ENCODE peak calls at places on chromosomes 5 and 9, in six cellular contexts. J, O, R, A, G and E are unnamed samples.

GRCh38 chr9:13330396-13331004 is 51.0 kb upstream of the MPDZ start:
- DNase-seq in J (peak), O (no peak), R (no peak), A (no peak), G (no peak), E (no peak)

GRCh38 chr5:127561254-127561653 is 43.8 kb downstream of the PRRC1 start:
- DNase-seq in J (no peak), O (no peak), R (no peak), A (no peak), G (no peak), E (no peak)

GRCh38 chr9:134707031-134707680 is 65.6 kb downstream of the COL5A1 start:
- DNase-seq in J (peak), O (no peak), R (peak), A (peak), G (peak), E (no peak)

GRCh38 chr9:71681708-71682268 is 86.5 kb downstream of the CEMIP2 start:
- DNase-seq in J (peak), O (no peak), R (peak), A (no peak), G (peak), E (no peak)

GRCh38 chr5:159463590-159464321 is 133.5 kb upstream of the IL12B start:
- DNase-seq in J (no peak), O (no peak), R (no peak), A (peak), G (peak), E (no peak)

GRCh38 chr5:37283214-37283820 is 34.1 kb upstream of the CPLANE1 start:
- DNase-seq in J (no peak), O (no peak), R (no peak), A (no peak), G (no peak), E (no peak)

GRCh38 chr5:106543330-106543729 is 1127.4 kb downstream of the EFNA5 start:
- DNase-seq in J (no peak), O (no peak), R (no peak), A (no peak), G (no peak), E (no peak)

GRCh38 chr5:143576721-143577484 is 173.4 kb upstream of the NR3C1 start:
- DNase-seq in J (no peak), O (no peak), R (no peak), A (no peak), G (peak), E (no peak)

GRCh38 chr9:126902160-126902559 is 12.4 kb upstream of the RALGPS1 start:
- DNase-seq in J (no peak), O (no peak), R (no peak), A (no peak), G (no peak), E (no peak)

GRCh38 chr5:142740474-142740873 is 29.7 kb upstream of the ARHGAP26 start:
- DNase-seq in J (no peak), O (no peak), R (no peak), A (peak), G (no peak), E (no peak)

GRCh38 chr9:16510506-16510905 is 360.0 kb downstream of the BNC2 start:
- DNase-seq in J (no peak), O (no peak), R (no peak), A (no peak), G (no peak), E (no peak)

GRCh38 chr5:120446068-120446492 is 18.0 kb upstream of the PRR16 start:
- DNase-seq in J (no peak), O (no peak), R (no peak), A (no peak), G (peak), E (no peak)

GRCh38 chr9:87540444-87541105 is 42.9 kb downstream of the DAPK1 start:
- DNase-seq in J (no peak), O (no peak), R (no peak), A (no peak), G (no peak), E (no peak)

GRCh38 chr9:93060746-93061259 is 2.3 kb downstream of the SUSD3 start:
- DNase-seq in J (no peak), O (no peak), R (no peak), A (no peak), G (no peak), E (no peak)

GRCh38 chr9:12272471-12273072 is 420.6 kb upstream of the TYRP1 start:
- DNase-seq in J (peak), O (no peak), R (no peak), A (no peak), G (peak), E (no peak)

DNA sequence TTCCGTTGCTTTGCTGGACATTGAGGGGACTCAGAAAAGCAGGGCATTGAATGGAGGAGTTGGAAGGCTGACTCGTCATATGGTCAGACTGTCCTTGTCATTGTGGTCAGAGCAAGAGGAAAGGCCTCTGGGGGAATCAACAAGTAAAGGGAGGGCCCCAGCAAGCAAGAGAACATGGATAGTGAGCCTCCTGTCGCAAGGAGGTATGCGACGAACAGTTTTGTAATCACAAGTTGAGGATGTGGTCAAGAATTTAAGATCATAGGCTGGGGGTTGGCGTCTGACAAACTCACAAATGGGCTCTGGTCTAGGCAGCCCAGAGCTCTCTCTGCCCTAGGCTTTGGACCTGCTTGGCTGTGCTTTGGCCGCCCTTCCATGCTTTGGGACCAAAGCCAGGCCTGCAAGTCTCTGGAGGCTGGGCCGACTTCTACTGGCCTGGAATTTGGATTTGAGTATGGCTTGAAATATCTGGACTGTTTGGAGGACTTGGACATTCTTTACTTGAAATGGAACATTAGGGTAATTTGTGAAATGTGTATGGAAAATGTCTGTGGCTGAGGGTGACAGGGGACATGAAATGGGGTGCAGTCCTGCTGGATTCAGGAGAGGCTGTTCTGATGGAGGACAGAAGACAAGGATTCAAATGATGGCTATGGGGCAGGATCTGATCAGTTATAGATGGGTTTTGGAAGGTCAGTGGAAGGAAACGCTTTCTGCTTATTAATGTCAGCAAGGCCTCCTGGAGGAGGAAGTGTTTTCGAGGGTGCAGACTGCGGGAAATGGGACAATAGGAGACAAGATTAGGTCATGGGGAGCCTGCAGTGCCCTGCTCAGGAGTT is 19.2 kb upstream of the NDST1 start:
- DNase-seq in J (no peak), O (no peak), R (peak), A (no peak), G (no peak), E (no peak)
- H3K27ac ChIP-seq in J (peak), O (no peak), R (peak), A (peak), G (no peak), E (peak)

GRCh38 chr5:945691-946541 is 53.2 kb downstream of the TRIP13 start:
- DNase-seq in J (no peak), O (no peak), R (no peak), A (no peak), G (no peak), E (peak)

GRCh38 chr5:948472-949274 is 56.0 kb downstream of the TRIP13 start:
- DNase-seq in J (no peak), O (no peak), R (no peak), A (no peak), G (no peak), E (peak)

GRCh38 chr5:949275-949543 is 56.5 kb downstream of the TRIP13 start:
- DNase-seq in J (no peak), O (no peak), R (no peak), A (no peak), G (no peak), E (no peak)

GRCh38 chr5:946720-947625 is 54.3 kb downstream of the TRIP13 start:
- DNase-seq in J (no peak), O (no peak), R (no peak), A (no peak), G (no peak), E (peak)

DNA sequence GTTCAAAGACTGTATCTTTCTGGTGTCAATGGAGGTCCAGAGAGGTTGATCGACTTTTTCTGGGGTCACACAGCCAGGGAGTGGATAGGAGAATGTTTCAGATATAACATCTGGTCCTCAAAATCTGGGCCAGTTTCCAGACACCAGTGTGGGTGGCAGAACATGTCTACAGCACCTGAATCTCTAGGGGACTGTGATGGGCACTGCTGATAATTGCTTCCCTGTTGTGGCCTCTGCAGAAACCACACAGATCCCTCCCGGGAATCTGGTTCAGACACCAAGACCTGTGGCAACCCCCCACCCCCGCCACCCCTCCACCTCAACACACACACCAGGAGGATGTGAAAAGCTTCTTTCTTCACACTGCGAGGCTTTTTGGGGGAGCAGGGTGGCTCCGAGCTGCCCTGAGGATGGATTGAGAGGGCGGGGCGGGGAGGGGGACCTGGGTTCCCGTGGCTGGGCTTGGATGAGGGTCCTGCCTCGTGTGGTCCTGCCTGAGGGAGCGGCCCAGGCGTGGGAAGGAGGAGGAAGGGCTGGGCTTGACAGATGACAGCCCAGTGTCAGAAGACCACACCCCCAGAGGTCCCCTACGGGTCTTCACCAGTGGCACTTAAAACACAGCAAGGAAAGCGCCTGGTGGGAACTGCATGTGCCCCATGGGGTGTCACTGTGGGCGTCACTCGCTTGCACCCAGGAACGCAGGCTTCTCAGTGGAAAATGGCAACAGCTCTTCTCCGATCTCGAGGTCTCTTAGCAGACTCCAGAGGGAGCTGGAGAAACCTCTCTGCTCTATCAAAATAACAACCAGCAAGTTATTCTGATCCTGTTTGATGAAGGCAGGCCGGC is 55.2 kb downstream of the TRIP13 start:
- DNase-seq in J (no peak), O (no peak), R (no peak), A (no peak), G (no peak), E (no peak)
- TF ChIP-seq CTCF in J (peak), O (no peak), R (no peak), A (no peak), G (peak), E (no peak)

GRCh38 chr5:51384281-51384840 is 1.1 kb downstream of the ISL1 start:
- DNase-seq in J (peak), O (no peak), R (no peak), A (no peak), G (no peak), E (no peak)
- H3K4me3 ChIP-seq in J (peak), O (no peak), R (peak), A (no peak), G (peak), E (no peak)

GRCh38 chr9:132749316-132749715 is 79.1 kb downstream of the GTF3C4 start:
- DNase-seq in J (no peak), O (no peak), R (no peak), A (no peak), G (no peak), E (peak)

GRCh38 chr9:132744881-132745761 is 74.9 kb downstream of the GTF3C4 start:
- DNase-seq in J (peak), O (no peak), R (no peak), A (no peak), G (peak), E (peak)

GRCh38 chr9:132748450-132748849 is 78.2 kb downstream of the GTF3C4 start:
- DNase-seq in J (no peak), O (no peak), R (no peak), A (no peak), G (no peak), E (peak)

GRCh38 chr9:132743886-132744544 is 73.8 kb downstream of the GTF3C4 start:
- DNase-seq in J (peak), O (no peak), R (no peak), A (no peak), G (peak), E (peak)

GRCh38 chr9:132745911-132746709 is 75.8 kb downstream of the GTF3C4 start:
- DNase-seq in J (no peak), O (no peak), R (no peak), A (no peak), G (no peak), E (peak)
- H3K27ac ChIP-seq in J (no peak), O (no peak), R (no peak), A (no peak), G (no peak), E (no peak)

GRCh38 chr9:37859043-37859442 is 44.9 kb downstream of the SLC25A51 start:
- DNase-seq in J (no peak), O (no peak), R (no peak), A (no peak), G (no peak), E (no peak)
- TF ChIP-seq CTCF in J (peak), O (no peak), R (no peak), A (peak), G (no peak), E (no peak)

GRCh38 chr5:35926389-35927051 is 11.9 kb downstream of the CAPSL start:
- DNase-seq in J (peak), O (peak), R (peak), A (peak), G (peak), E (no peak)

GRCh38 chr5:35921930-35922329 is 16.5 kb downstream of the CAPSL start:
- DNase-seq in J (no peak), O (no peak), R (no peak), A (no peak), G (no peak), E (no peak)

GRCh38 chr5:35922468-35922867 is 16.0 kb downstream of the CAPSL start:
- DNase-seq in J (no peak), O (no peak), R (no peak), A (no peak), G (peak), E (no peak)

GRCh38 chr5:35924122-35924949 is 14.1 kb downstream of the CAPSL start:
- DNase-seq in J (no peak), O (no peak), R (no peak), A (no peak), G (no peak), E (no peak)

DNA sequence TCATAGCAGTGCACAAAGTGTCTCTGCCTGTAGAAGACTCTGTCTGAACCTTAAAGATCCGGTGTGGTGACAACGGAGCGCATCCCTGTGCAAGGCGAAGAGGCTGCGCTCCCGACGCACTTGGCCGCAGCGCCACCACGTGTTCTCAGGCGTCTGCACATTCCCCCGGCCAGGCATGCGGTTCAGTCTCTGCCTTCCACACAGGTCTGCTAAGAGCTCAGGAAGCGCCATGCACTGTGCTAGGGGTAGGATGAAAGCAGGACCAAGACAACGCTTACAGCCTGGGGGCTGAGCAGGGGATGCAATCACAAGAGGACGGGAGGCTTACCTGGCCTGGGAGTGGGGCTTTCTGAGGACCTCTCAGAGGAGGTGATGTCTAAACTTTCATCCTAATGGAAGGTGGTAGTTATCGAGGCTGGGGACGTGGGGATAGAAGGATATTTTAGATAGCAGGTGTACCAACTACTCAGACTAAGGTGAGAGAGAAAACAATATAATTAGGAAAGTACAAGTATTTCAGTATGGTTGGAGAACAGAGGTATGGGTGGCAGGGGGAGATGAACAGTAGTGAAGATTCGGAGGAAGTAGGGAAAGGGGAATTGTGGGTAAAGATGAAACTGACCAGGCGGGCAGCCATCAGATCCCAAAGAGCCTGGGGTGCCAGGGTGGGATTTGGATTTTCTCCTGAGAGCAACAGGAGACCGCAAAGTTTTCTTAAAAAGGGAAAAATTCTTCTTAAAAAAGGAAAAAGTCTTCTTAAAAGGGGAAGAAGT is 13.3 kb downstream of the CAPSL start:
- DNase-seq in J (peak), O (peak), R (peak), A (no peak), G (peak), E (peak)
- H3K4me3 ChIP-seq in J (no peak), O (peak), R (no peak), A (no peak), G (peak), E (no peak)

GRCh38 chr5:17772232-17772631 is 138.0 kb downstream of the TAF11L14 start:
- DNase-seq in J (no peak), O (no peak), R (no peak), A (no peak), G (no peak), E (no peak)
- H3K27ac ChIP-seq in J (no peak), O (no peak), R (no peak), A (no peak), G (no peak), E (no peak)

GRCh38 chr9:121927636-121928035 is 165.5 kb downstream of the TTLL11 start:
- DNase-seq in J (no peak), O (no peak), R (no peak), A (no peak), G (no peak), E (no peak)

GRCh38 chr9:121929893-121930875 is 162.9 kb downstream of the TTLL11 start:
- DNase-seq in J (peak), O (no peak), R (no peak), A (peak), G (no peak), E (no peak)

GRCh38 chr9:121924700-121925099 is 168.4 kb downstream of the TTLL11 start:
- DNase-seq in J (no peak), O (no peak), R (no peak), A (no peak), G (peak), E (no peak)

GRCh38 chr9:121927081-121927480 is 166.0 kb downstream of the TTLL11 start:
- DNase-seq in J (no peak), O (no peak), R (no peak), A (no peak), G (no peak), E (no peak)

DNA sequence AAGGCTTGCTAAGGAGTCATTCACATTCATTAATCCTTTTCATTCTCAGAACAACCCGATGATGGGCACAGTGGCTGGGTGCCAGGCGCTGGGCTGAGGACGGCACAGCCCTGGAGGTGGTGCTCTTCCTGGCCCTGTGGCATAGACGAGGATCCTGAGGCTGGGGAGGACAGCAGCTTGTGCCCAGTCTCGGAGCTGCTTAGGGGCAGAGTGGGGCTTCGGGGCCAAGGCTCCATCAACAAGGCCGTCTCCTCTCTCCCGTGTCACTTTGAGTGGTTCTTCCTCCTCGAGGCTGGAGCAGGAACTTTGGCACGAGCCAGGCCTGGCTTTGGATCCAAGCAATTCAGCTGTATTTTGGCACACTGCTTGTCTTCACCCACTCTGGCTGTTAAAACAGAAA is 166.7 kb downstream of the TTLL11 start:
- DNase-seq in J (no peak), O (no peak), R (no peak), A (no peak), G (no peak), E (no peak)
- TF ChIP-seq CTCF in J (no peak), O (no peak), R (no peak), A (no peak), G (no peak), E (no peak)

GRCh38 chr5:67396975-67397374 is 200.4 kb upstream of the CD180 start:
- DNase-seq in J (no peak), O (no peak), R (no peak), A (no peak), G (no peak), E (no peak)
- H3K4me3 ChIP-seq in J (no peak), O (no peak), R (no peak), A (no peak), G (no peak), E (no peak)

DNA sequence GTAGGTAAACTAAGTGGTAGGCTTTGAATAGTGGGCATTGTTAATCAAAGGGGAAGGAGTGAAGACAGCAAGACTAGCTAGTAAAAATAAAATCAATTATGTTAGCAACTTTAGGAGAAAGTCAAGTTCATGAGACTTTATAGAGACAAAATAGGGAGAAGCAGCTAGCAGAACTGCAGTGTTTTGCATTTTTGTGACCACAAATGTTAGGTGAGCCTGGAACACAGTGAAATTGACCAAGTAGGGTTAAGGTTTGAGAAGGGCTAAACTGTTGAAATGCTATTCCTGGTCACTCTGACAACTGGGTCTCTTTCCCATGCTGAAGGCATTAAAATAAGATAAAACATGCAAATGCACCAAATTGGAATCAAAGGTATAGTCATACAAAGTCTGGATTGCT is 13.0 kb downstream of the SEC61B start:
- DNase-seq in J (no peak), O (no peak), R (no peak), A (no peak), G (no peak), E (no peak)
- H3K27ac ChIP-seq in J (no peak), O (no peak), R (peak), A (no peak), G (no peak), E (no peak)